ENCODE peak calls at places on chromosome 2, in eight cellular contexts. One of them, this sample, is unnamed.

GRCh38 chr2:234044157-234044556 is 6.3 kb upstream of the SPP2 start:
- DNase-seq in CD8-positive, alpha-beta T cell: no peak
- DNase-seq in COR-L47: no peak
- DNase-seq in nucleus accumbens: no peak
- DNase-seq in activated CD4-positive, alpha-beta T cell treated with anti-CD3 and anti-CD28 coated beads, Interleukin-2, amount 50 U/mL, for 1 hour: no peak
- DNase-seq in NCI-H460: no peak
- DNase-seq in endothelial cell: no peak
- DNase-seq in stimulated activated naive CD8-positive, alpha-beta T cell treated with anti-CD3 and anti-CD28 coated beads, Interleukin-15, amount 100 ng/mL, for 72 hours: no peak
- DNase-seq in this sample: no peak

GRCh38 chr2:56523815-56524214 is 340.0 kb downstream of the CCDC85A start:
- DNase-seq in CD8-positive, alpha-beta T cell: no peak
- DNase-seq in COR-L47: no peak
- DNase-seq in nucleus accumbens: no peak
- DNase-seq in activated CD4-positive, alpha-beta T cell treated with anti-CD3 and anti-CD28 coated beads, Interleukin-2, amount 50 U/mL, for 1 hour: no peak
- DNase-seq in NCI-H460: no peak
- DNase-seq in endothelial cell: no peak
- DNase-seq in stimulated activated naive CD8-positive, alpha-beta T cell treated with anti-CD3 and anti-CD28 coated beads, Interleukin-15, amount 100 ng/mL, for 72 hours: no peak
- DNase-seq in this sample: no peak

GRCh38 chr2:96952976-96953610 is 33.3 kb downstream of the FAM178B start:
- DNase-seq in CD8-positive, alpha-beta T cell: no peak
- DNase-seq in COR-L47: no peak
- DNase-seq in nucleus accumbens: no peak
- DNase-seq in activated CD4-positive, alpha-beta T cell treated with anti-CD3 and anti-CD28 coated beads, Interleukin-2, amount 50 U/mL, for 1 hour: no peak
- DNase-seq in NCI-H460: no peak
- DNase-seq in endothelial cell: no peak
- DNase-seq in stimulated activated naive CD8-positive, alpha-beta T cell treated with anti-CD3 and anti-CD28 coated beads, Interleukin-15, amount 100 ng/mL, for 72 hours: no peak
- DNase-seq in this sample: no peak

GRCh38 chr2:189218236-189218635 is 38.7 kb upstream of the COL5A2 start:
- DNase-seq in CD8-positive, alpha-beta T cell: no peak
- DNase-seq in COR-L47: no peak
- DNase-seq in nucleus accumbens: no peak
- DNase-seq in activated CD4-positive, alpha-beta T cell treated with anti-CD3 and anti-CD28 coated beads, Interleukin-2, amount 50 U/mL, for 1 hour: no peak
- DNase-seq in NCI-H460: no peak
- DNase-seq in endothelial cell: no peak
- DNase-seq in stimulated activated naive CD8-positive, alpha-beta T cell treated with anti-CD3 and anti-CD28 coated beads, Interleukin-15, amount 100 ng/mL, for 72 hours: no peak
- DNase-seq in this sample: no peak

GRCh38 chr2:45895477-45895876 is 244.0 kb downstream of the PRKCE start:
- DNase-seq in CD8-positive, alpha-beta T cell: no peak
- DNase-seq in COR-L47: no peak
- DNase-seq in nucleus accumbens: no peak
- DNase-seq in activated CD4-positive, alpha-beta T cell treated with anti-CD3 and anti-CD28 coated beads, Interleukin-2, amount 50 U/mL, for 1 hour: no peak
- DNase-seq in NCI-H460: no peak
- DNase-seq in endothelial cell: no peak
- DNase-seq in stimulated activated naive CD8-positive, alpha-beta T cell treated with anti-CD3 and anti-CD28 coated beads, Interleukin-15, amount 100 ng/mL, for 72 hours: no peak
- DNase-seq in this sample: no peak

GRCh38 chr2:200321780-200322534 is 15.5 kb downstream of the SPATS2L start:
- DNase-seq in CD8-positive, alpha-beta T cell: no peak
- DNase-seq in COR-L47: no peak
- DNase-seq in nucleus accumbens: no peak
- DNase-seq in activated CD4-positive, alpha-beta T cell treated with anti-CD3 and anti-CD28 coated beads, Interleukin-2, amount 50 U/mL, for 1 hour: no peak
- DNase-seq in NCI-H460: no peak
- DNase-seq in endothelial cell: no peak
- DNase-seq in stimulated activated naive CD8-positive, alpha-beta T cell treated with anti-CD3 and anti-CD28 coated beads, Interleukin-15, amount 100 ng/mL, for 72 hours: no peak
- DNase-seq in this sample: no peak

GRCh38 chr2:182148344-182148743 is 162.7 kb downstream of the PPP1R1C start:
- DNase-seq in CD8-positive, alpha-beta T cell: no peak
- DNase-seq in COR-L47: no peak
- DNase-seq in nucleus accumbens: no peak
- DNase-seq in activated CD4-positive, alpha-beta T cell treated with anti-CD3 and anti-CD28 coated beads, Interleukin-2, amount 50 U/mL, for 1 hour: no peak
- DNase-seq in NCI-H460: no peak
- DNase-seq in endothelial cell: no peak
- DNase-seq in stimulated activated naive CD8-positive, alpha-beta T cell treated with anti-CD3 and anti-CD28 coated beads, Interleukin-15, amount 100 ng/mL, for 72 hours: no peak
- DNase-seq in this sample: no peak

GRCh38 chr2:109211324-109211723 is 82.3 kb downstream of the SH3RF3 start:
- DNase-seq in CD8-positive, alpha-beta T cell: no peak
- DNase-seq in COR-L47: no peak
- DNase-seq in nucleus accumbens: no peak
- DNase-seq in activated CD4-positive, alpha-beta T cell treated with anti-CD3 and anti-CD28 coated beads, Interleukin-2, amount 50 U/mL, for 1 hour: no peak
- DNase-seq in NCI-H460: no peak
- DNase-seq in endothelial cell: no peak
- DNase-seq in stimulated activated naive CD8-positive, alpha-beta T cell treated with anti-CD3 and anti-CD28 coated beads, Interleukin-15, amount 100 ng/mL, for 72 hours: no peak
- DNase-seq in this sample: no peak

GRCh38 chr2:129741623-129742022 is 237.8 kb upstream of the RAB6C start:
- DNase-seq in CD8-positive, alpha-beta T cell: no peak
- DNase-seq in COR-L47: no peak
- DNase-seq in nucleus accumbens: no peak
- DNase-seq in activated CD4-positive, alpha-beta T cell treated with anti-CD3 and anti-CD28 coated beads, Interleukin-2, amount 50 U/mL, for 1 hour: no peak
- DNase-seq in NCI-H460: no peak
- DNase-seq in endothelial cell: no peak
- DNase-seq in stimulated activated naive CD8-positive, alpha-beta T cell treated with anti-CD3 and anti-CD28 coated beads, Interleukin-15, amount 100 ng/mL, for 72 hours: no peak
- DNase-seq in this sample: no peak

GRCh38 chr2:147792966-147793617 is 51.7 kb upstream of the ACVR2A start:
- DNase-seq in CD8-positive, alpha-beta T cell: no peak
- DNase-seq in COR-L47: no peak
- DNase-seq in nucleus accumbens: no peak
- DNase-seq in activated CD4-positive, alpha-beta T cell treated with anti-CD3 and anti-CD28 coated beads, Interleukin-2, amount 50 U/mL, for 1 hour: no peak
- DNase-seq in NCI-H460: no peak
- DNase-seq in endothelial cell: no peak
- DNase-seq in stimulated activated naive CD8-positive, alpha-beta T cell treated with anti-CD3 and anti-CD28 coated beads, Interleukin-15, amount 100 ng/mL, for 72 hours: no peak
- DNase-seq in this sample: no peak

GRCh38 chr2:46351388-46352141 is 54.4 kb downstream of the EPAS1 start:
- DNase-seq in CD8-positive, alpha-beta T cell: peak; percentile 86
- DNase-seq in COR-L47: no peak
- DNase-seq in nucleus accumbens: no peak
- DNase-seq in activated CD4-positive, alpha-beta T cell treated with anti-CD3 and anti-CD28 coated beads, Interleukin-2, amount 50 U/mL, for 1 hour: peak; percentile 60
- DNase-seq in NCI-H460: no peak
- DNase-seq in endothelial cell: no peak
- DNase-seq in stimulated activated naive CD8-positive, alpha-beta T cell treated with anti-CD3 and anti-CD28 coated beads, Interleukin-15, amount 100 ng/mL, for 72 hours: peak; percentile 72
- DNase-seq in this sample: no peak

GRCh38 chr2:170314744-170315447 is 136.9 kb downstream of the MYO3B start:
- DNase-seq in CD8-positive, alpha-beta T cell: no peak
- DNase-seq in COR-L47: no peak
- DNase-seq in nucleus accumbens: no peak
- DNase-seq in activated CD4-positive, alpha-beta T cell treated with anti-CD3 and anti-CD28 coated beads, Interleukin-2, amount 50 U/mL, for 1 hour: no peak
- DNase-seq in NCI-H460: no peak
- DNase-seq in endothelial cell: no peak
- DNase-seq in stimulated activated naive CD8-positive, alpha-beta T cell treated with anti-CD3 and anti-CD28 coated beads, Interleukin-15, amount 100 ng/mL, for 72 hours: no peak
- DNase-seq in this sample: no peak

GRCh38 chr2:220241423-220241822 is 614.0 kb downstream of the SLC4A3 start:
- DNase-seq in CD8-positive, alpha-beta T cell: no peak
- DNase-seq in COR-L47: no peak
- DNase-seq in nucleus accumbens: no peak
- DNase-seq in activated CD4-positive, alpha-beta T cell treated with anti-CD3 and anti-CD28 coated beads, Interleukin-2, amount 50 U/mL, for 1 hour: no peak
- DNase-seq in NCI-H460: no peak
- DNase-seq in endothelial cell: no peak
- DNase-seq in stimulated activated naive CD8-positive, alpha-beta T cell treated with anti-CD3 and anti-CD28 coated beads, Interleukin-15, amount 100 ng/mL, for 72 hours: no peak
- DNase-seq in this sample: no peak

This sample was measured in NCI-H146.